ENCODE peak calls at places on chromosome 17, in nine cellular contexts. T is AG10803; F is NCI-H446; D is HFF-Myc; P is A172; N is stimulated activated CD4-positive, alpha-beta T cell treated with anti-CD3 and anti-CD28 coated beads, Interleukin-1b, Interleukin-23, amount 100 ng/mL, for 1 hour; Y is breast epithelium; E is effector CD4-positive, alpha-beta T cell; X is NCI-H2081. S is an unnamed sample.

GRCh38 chr17:48627625-48628510 is 1.7 kb upstream of the HOXB9 start:
- DNase-seq in T (no peak), X (no peak), E (no peak), N (no peak), D (no peak), P (no peak), F (no peak), Y (no peak), S (no peak)

GRCh38 chr17:45019177-45019711 is 32.2 kb downstream of the DCAKD start:
- DNase-seq in N (peak; percentile 11), F (peak; percentile 15), P (peak; percentile 22), X (peak; percentile 51), Y (no peak), T (peak; percentile 48), E (no peak), D (no peak), S (no peak)

GRCh38 chr17:64309710-64310109 is 46.6 kb upstream of the TEX2 start:
- DNase-seq in T (no peak), Y (no peak), X (no peak), N (no peak), F (no peak), E (no peak), D (no peak), P (no peak), S (no peak)

GRCh38 chr17:72538921-72539352 is 418.1 kb downstream of the SOX9 start:
- DNase-seq in X (no peak), Y (no peak), E (no peak), N (no peak), D (no peak), F (no peak), P (no peak), T (no peak), S (no peak)

GRCh38 chr17:2593846-2594656 is 597 bp downstream of the PAFAH1B1 start:
- DNase-seq in E (peak; percentile 74), T (peak; percentile 68), F (peak; percentile 80), D (peak; percentile 6), P (peak; percentile 66), N (peak; percentile 71), X (peak; percentile 80), Y (peak; percentile 82), S (no peak)

GRCh38 chr17:47705536-47706481 is 11.8 kb downstream of the TBKBP1 start:
- DNase-seq in P (no peak), T (no peak), X (no peak), D (no peak), N (no peak), F (no peak), E (no peak), Y (no peak), S (no peak)

GRCh38 chr17:35256629-35257028 is 13.8 kb downstream of the SLFN5 start:
- DNase-seq in P (no peak), F (no peak), X (no peak), D (no peak), Y (no peak), N (no peak), T (no peak), E (no peak), S (no peak)

GRCh38 chr17:8188408-8188839 is 1.6 kb downstream of the BORCS6 start:
- DNase-seq in T (no peak), Y (no peak), D (no peak), N (no peak), X (no peak), F (no peak), E (no peak), P (no peak), S (no peak)

GRCh38 chr17:4536742-4537411 is 18.3 kb downstream of the MYBBP1A start:
- DNase-seq in X (no peak), E (no peak), T (peak; percentile 25), P (no peak), N (no peak), D (no peak), F (no peak), Y (no peak), S (no peak)

GRCh38 chr17:49834118-49834743 is 13.6 kb downstream of the TAC4 start:
- DNase-seq in T (no peak), Y (no peak), F (no peak), P (no peak), X (no peak), D (no peak), N (no peak), E (no peak), S (no peak)

GRCh38 chr17:8253801-8254200 is 4.7 kb downstream of the PFAS start:
- DNase-seq in P (no peak), X (no peak), T (no peak), D (no peak), N (no peak), Y (no peak), F (no peak), E (no peak), S (no peak)